ENCODE peak calls at places on chromosome 18, in ten cellular contexts. H, C, N, W, T, L, U, G, J and M are unnamed samples.

GRCh38 chr18:45850021-45850420 is 24.5 kb downstream of the SIGLEC15 start:
- DNase-seq in L (no peak), T (no peak), H (no peak), C (peak), J (no peak), U (no peak), N (peak), G (no peak), W (no peak), M (no peak)

GRCh38 chr18:3389977-3390376 is 60.0 kb upstream of the TGIF1 start:
- DNase-seq in H (no peak), J (no peak), L (no peak), N (no peak), C (no peak), U (no peak), T (no peak), G (no peak), W (no peak), M (no peak)

GRCh38 chr18:30915336-30915988 is 127.1 kb downstream of the DSC3 start:
- DNase-seq in T (no peak), J (no peak), N (no peak), H (no peak), W (no peak), L (no peak), C (peak), U (no peak), G (no peak), M (no peak)

GRCh38 chr18:54790109-54790508 is 38.2 kb upstream of the RAB27B start:
- DNase-seq in C (no peak), L (no peak), J (no peak), H (no peak), U (no peak), N (no peak), T (no peak), W (no peak), G (no peak), M (no peak)

GRCh38 chr18:12645264-12645663 is 12.6 kb downstream of the SPIRE1 start:
- DNase-seq in C (peak), N (no peak), J (no peak), T (no peak), L (no peak), G (no peak), W (no peak), H (no peak), U (no peak), M (no peak)

GRCh38 chr18:79524181-79525078 is 128.7 kb downstream of the NFATC1 start:
- DNase-seq in G (no peak), H (peak), J (no peak), U (no peak), C (no peak), N (no peak), L (peak), T (no peak), W (peak), M (no peak)

GRCh38 chr18:37332764-37333420 is 232.7 kb downstream of the CELF4 start:
- DNase-seq in C (no peak), U (no peak), H (no peak), W (no peak), J (no peak), G (no peak), N (no peak), L (no peak), T (no peak), M (no peak)

GRCh38 chr18:22170421-22171262 is 1.3 kb downstream of the GATA6 start:
- DNase-seq in N (peak), L (no peak), W (peak), T (peak), G (peak), C (peak), H (peak), J (no peak), U (no peak), M (peak)

GRCh38 chr18:25298853-25299274 is 53.1 kb downstream of the ZNF521 start:
- DNase-seq in G (no peak), U (peak), J (peak), N (peak), T (peak), W (no peak), C (peak), H (no peak), L (no peak), M (peak)

GRCh38 chr18:3966985-3967856 is 487.9 kb downstream of the DLGAP1 start:
- DNase-seq in C (peak), W (no peak), T (no peak), U (no peak), G (no peak), N (no peak), H (no peak), L (no peak), J (no peak), M (peak)

GRCh38 chr18:54269924-54270844 is 867 bp downstream of the POLI start:
- DNase-seq in C (peak), H (peak), T (peak), U (peak), G (no peak), J (peak), W (no peak), L (peak), N (peak), M (peak)

GRCh38 chr18:51192026-51192425 is 5.5 kb downstream of the MEX3C start:
- DNase-seq in U (no peak), T (no peak), C (no peak), W (no peak), J (no peak), L (no peak), G (no peak), N (no peak), H (no peak), M (no peak)

GRCh38 chr18:5964108-5964507 is 68.8 kb upstream of the TMEM200C start:
- DNase-seq in J (no peak), N (no peak), H (no peak), L (no peak), W (no peak), U (no peak), T (no peak), C (no peak), G (no peak), M (no peak)

GRCh38 chr18:3585656-3586509 is 135.9 kb downstream of the TGIF1 start:
- DNase-seq in T (no peak), N (peak), G (peak), H (peak), U (peak), C (peak), L (peak), J (peak), W (peak), M (peak)

GRCh38 chr18:22177496-22177866 is 8.1 kb downstream of the GATA6 start:
- DNase-seq in G (no peak), N (no peak), J (no peak), H (no peak), C (no peak), L (no peak), T (no peak), U (no peak), W (no peak), M (peak)

GRCh38 chr18:63138469-63139340 is 180.9 kb downstream of the BCL2 start:
- DNase-seq in W (no peak), C (no peak), L (no peak), G (no peak), N (no peak), J (peak), T (no peak), H (peak), U (no peak), M (no peak)

GRCh38 chr18:2846241-2846637 is 567 bp upstream of the EMILIN2 start:
- DNase-seq in G (no peak), L (no peak), J (no peak), C (no peak), T (peak), H (peak), N (no peak), W (no peak), U (no peak), M (peak)

GRCh38 chr18:55349685-55350084 is 238.3 kb downstream of the TCF4 start:
- DNase-seq in H (no peak), U (no peak), L (no peak), W (no peak), T (no peak), J (no peak), C (no peak), G (no peak), N (no peak), M (no peak)

GRCh38 chr18:66582151-66582550 is 21.7 kb downstream of the CDH19 start:
- DNase-seq in H (no peak), G (no peak), L (no peak), U (no peak), J (no peak), T (no peak), W (no peak), C (no peak), N (no peak), M (no peak)

GRCh38 chr18:75364512-75364911 is 63.0 kb downstream of the SMIM21 start:
- DNase-seq in J (no peak), H (no peak), W (no peak), T (no peak), L (no peak), G (no peak), C (no peak), U (no peak), N (no peak), M (no peak)

GRCh38 chr18:58988595-58988994 is 123.9 kb downstream of the ZNF532 start:
- DNase-seq in J (no peak), H (no peak), L (no peak), T (no peak), U (no peak), C (no peak), G (no peak), W (no peak), N (no peak), M (no peak)

GRCh38 chr18:27599202-27599829 is 414.2 kb upstream of the CHST9 start:
- DNase-seq in G (no peak), W (no peak), L (no peak), T (peak), J (peak), C (peak), U (no peak), H (peak), N (peak), M (peak)

GRCh38 chr18:2662990-2663389 is 7.5 kb downstream of the SMCHD1 start:
- DNase-seq in G (no peak), U (no peak), N (no peak), T (no peak), L (no peak), H (no peak), W (no peak), C (no peak), J (no peak), M (no peak)

GRCh38 chr18:55142413-55142812 is 183.2 kb upstream of the CCDC68 start:
- DNase-seq in H (no peak), W (no peak), G (no peak), J (no peak), L (no peak), N (no peak), C (no peak), U (no peak), T (no peak), M (no peak)

GRCh38 chr18:23992119-23992940 is 22.2 kb upstream of the TTC39C start:
- DNase-seq in H (peak), N (peak), J (no peak), T (no peak), G (peak), L (peak), C (peak), U (no peak), W (peak), M (peak)

GRCh38 chr18:58230438-58231179 is 186.6 kb downstream of the NEDD4L start:
- DNase-seq in H (no peak), U (no peak), J (no peak), W (peak), L (no peak), N (no peak), C (peak), G (no peak), T (no peak), M (no peak)

GRCh38 chr18:36711813-36712444 is 116.9 kb downstream of the TPGS2 start:
- DNase-seq in H (no peak), J (no peak), N (peak), W (no peak), G (peak), L (no peak), U (no peak), C (peak), T (no peak), M (peak)

GRCh38 chr18:72700961-72701710 is 157.0 kb upstream of the CBLN2 start:
- DNase-seq in T (no peak), U (no peak), C (peak), W (no peak), L (no peak), G (no peak), N (peak), H (no peak), J (no peak), M (peak)